ENCODE peak calls at places on chromosomes 5 and 9, in five cellular contexts. R, Y, P, E and K are unnamed samples.

GRCh38 chr5:171201285-171201684 is 107.8 kb upstream of the TLX3 start:
- DNase-seq in R (no peak), Y (no peak), P (no peak), E (no peak), K (no peak)

GRCh38 chr5:143922718-143923117 is 110.8 kb downstream of the HMHB1 start:
- DNase-seq in R (no peak), Y (peak), P (peak), E (no peak), K (peak)

GRCh38 chr9:94872921-94873511 is 146.5 kb downstream of the AOPEP start:
- DNase-seq in R (no peak), Y (no peak), P (peak), E (no peak), K (no peak)

GRCh38 chr9:134487066-134487710 is 154.4 kb upstream of the COL5A1 start:
- DNase-seq in R (no peak), Y (no peak), P (no peak), E (no peak), K (no peak)

GRCh38 chr5:96657068-96657467 is 5.1 kb upstream of the CAST start:
- DNase-seq in R (no peak), Y (no peak), P (peak), E (peak), K (peak)

GRCh38 chr9:130276121-130276520 is 10.6 kb downstream of the HMCN2 start:
- DNase-seq in R (no peak), Y (no peak), P (peak), E (no peak), K (peak)

GRCh38 chr9:121972501-121972981 is 120.6 kb downstream of the TTLL11 start:
- DNase-seq in R (no peak), Y (peak), P (peak), E (no peak), K (peak)

GRCh38 chr5:125056641-125057345 is 310.4 kb upstream of the ZNF608 start:
- DNase-seq in R (no peak), Y (no peak), P (no peak), E (no peak), K (no peak)

GRCh38 chr5:125484272-125485002 is 738.0 kb upstream of the ZNF608 start:
- DNase-seq in R (peak), Y (peak), P (peak), E (no peak), K (peak)

GRCh38 chr5:122880749-122881148 is 35.3 kb downstream of the SNX24 start:
- DNase-seq in R (no peak), Y (no peak), P (peak), E (no peak), K (no peak)

GRCh38 chr9:109238677-109239076 is 71.6 kb upstream of the FRRS1L start:
- DNase-seq in R (no peak), Y (no peak), P (peak), E (no peak), K (peak)

GRCh38 chr9:94096819-94097577 is 12.7 kb downstream of the PTPDC1 start:
- DNase-seq in R (no peak), Y (no peak), P (peak), E (no peak), K (peak)

GRCh38 chr9:16207161-16207560 is 654.3 kb downstream of the CCDC171 start:
- DNase-seq in R (no peak), Y (no peak), P (peak), E (peak), K (no peak)

GRCh38 chr5:73745806-73746205 is 119.8 kb downstream of the ARHGEF28 start:
- DNase-seq in R (no peak), Y (no peak), P (no peak), E (no peak), K (peak)

GRCh38 chr5:55601209-55601618 is 66.5 kb upstream of the PLPP1 start:
- DNase-seq in R (peak), Y (peak), P (peak), E (peak), K (peak)

GRCh38 chr5:76790632-76791290 is 28.1 kb upstream of the F2RL1 start:
- DNase-seq in R (no peak), Y (peak), P (peak), E (no peak), K (peak)

GRCh38 chr5:77798448-77798847 is 22.3 kb upstream of the TBCA start:
- DNase-seq in R (no peak), Y (no peak), P (no peak), E (peak), K (no peak)

GRCh38 chr5:103119765-103120606 is at the start of the genes GIN1 and PPIP5K2:
- DNase-seq in R (peak), Y (peak), P (peak), E (peak), K (peak)

GRCh38 chr5:151151793-151152192 is 5.8 kb downstream of the ANXA6 start:
- DNase-seq in R (no peak), Y (no peak), P (no peak), E (peak), K (no peak)

GRCh38 chr5:134176523-134177196 is at the start of gene SKP1:
- DNase-seq in R (peak), Y (peak), P (peak), E (peak), K (peak)

GRCh38 chr5:126988021-126988569 is 42.3 kb downstream of the MARCHF3 start:
- DNase-seq in R (no peak), Y (no peak), P (no peak), E (no peak), K (no peak)

GRCh38 chr5:146878471-146879172 is at the start of gene PPP2R2B:
- DNase-seq in R (peak), Y (no peak), P (peak), E (peak), K (peak)

GRCh38 chr5:89211836-89212235 is 328.9 kb upstream of the MEF2C start:
- DNase-seq in R (no peak), Y (no peak), P (peak), E (no peak), K (peak)

GRCh38 chr5:392431-392988 is 50.5 kb upstream of the EXOC3 start:
- DNase-seq in R (no peak), Y (no peak), P (peak), E (peak), K (peak)

GRCh38 chr9:75866273-75866871 is 24.1 kb upstream of the PCSK5 start:
- DNase-seq in R (no peak), Y (no peak), P (peak), E (peak), K (peak)